ENCODE peak calls at places on chromosomes 16 and 17, in eight cellular contexts. U is left lung; S is CD8-positive, alpha-beta T cell; I is mesendoderm; D is thyroid gland; O is upper lobe of right lung; J is A549; R is CD4-positive, CD25-positive, alpha-beta regulatory T cell. Y is an unnamed sample.

GRCh38 chr17:40442392-40443195 is 656 bp upstream of the IGFBP4 start:
- DNase-seq in J (peak; percentile 82), R (no peak), D (peak; percentile 41), S (no peak), U (no peak), I (peak; percentile 55), O (peak; percentile 75), Y (no peak)

GRCh38 chr16:21708533-21709115 is 44.9 kb downstream of the OTOA start:
- DNase-seq in I (peak; percentile 59), O (peak; percentile 67), R (peak; percentile 80), J (peak; percentile 73), S (peak; percentile 90), U (peak; percentile 61), D (peak; percentile 77), Y (peak; percentile 74)

GRCh38 chr17:68623811-68624210 is 22.6 kb upstream of the FAM20A start:
- DNase-seq in S (no peak), U (no peak), J (no peak), D (no peak), R (no peak), I (no peak), O (no peak), Y (no peak)

GRCh38 chr17:40480501-40481003 is 20.9 kb downstream of the TNS4 start:
- DNase-seq in J (peak; percentile 59), U (no peak), I (peak; percentile 90), S (peak; percentile 82), R (peak; percentile 92), D (no peak), O (no peak), Y (peak; percentile 40)

GRCh38 chr17:40440166-40440565 is 3.1 kb upstream of the IGFBP4 start:
- DNase-seq in J (no peak), S (no peak), D (no peak), O (no peak), I (no peak), U (no peak), R (no peak), Y (no peak)

GRCh38 chr17:5237541-5238016 is 2.9 kb upstream of the SCIMP start:
- DNase-seq in R (no peak), O (peak; percentile 69), D (peak; percentile 50), J (peak; percentile 77), U (peak; percentile 67), I (peak; percentile 88), S (peak; percentile 35), Y (peak; percentile 59)

GRCh38 chr17:10099051-10099571 is 99.3 kb downstream of the GAS7 start:
- DNase-seq in O (no peak), I (no peak), J (no peak), R (no peak), S (no peak), U (no peak), D (no peak), Y (no peak)

GRCh38 chr16:81940781-81941560 is 70.3 kb downstream of the SDR42E1 start:
- DNase-seq in U (no peak), I (peak; percentile 63), D (no peak), R (no peak), S (no peak), O (no peak), J (peak; percentile 57), Y (peak; percentile 60)

GRCh38 chr16:64695684-64696083 is 426.2 kb downstream of the CDH11 start:
- DNase-seq in R (no peak), O (no peak), D (no peak), I (no peak), J (no peak), S (no peak), U (no peak), Y (no peak)

GRCh38 chr16:56848955-56849689 is 15.9 kb upstream of the SLC12A3 start:
- DNase-seq in J (no peak), U (no peak), O (peak; percentile 49), R (no peak), D (peak; percentile 81), I (no peak), S (no peak), Y (no peak)

GRCh38 chr17:29624586-29624985 is 1.9 kb upstream of the CORO6 start:
- DNase-seq in O (no peak), R (no peak), J (no peak), I (no peak), D (no peak), S (no peak), U (no peak), Y (no peak)

GRCh38 chr16:71834291-71834690 is 11.5 kb upstream of the ATXN1L start:
- DNase-seq in S (no peak), J (no peak), U (no peak), R (no peak), O (no peak), D (no peak), I (no peak), Y (no peak)

GRCh38 chr16:67750466-67750865 is 31.4 kb upstream of the GFOD2 start:
- DNase-seq in J (no peak), D (no peak), U (no peak), R (no peak), I (no peak), O (no peak), S (no peak), Y (no peak)

GRCh38 chr17:65522751-65523404 is 38.6 kb downstream of the AXIN2 start:
- DNase-seq in J (no peak), D (no peak), S (no peak), O (no peak), U (no peak), R (no peak), I (peak; percentile 24), Y (no peak)

DNA sequence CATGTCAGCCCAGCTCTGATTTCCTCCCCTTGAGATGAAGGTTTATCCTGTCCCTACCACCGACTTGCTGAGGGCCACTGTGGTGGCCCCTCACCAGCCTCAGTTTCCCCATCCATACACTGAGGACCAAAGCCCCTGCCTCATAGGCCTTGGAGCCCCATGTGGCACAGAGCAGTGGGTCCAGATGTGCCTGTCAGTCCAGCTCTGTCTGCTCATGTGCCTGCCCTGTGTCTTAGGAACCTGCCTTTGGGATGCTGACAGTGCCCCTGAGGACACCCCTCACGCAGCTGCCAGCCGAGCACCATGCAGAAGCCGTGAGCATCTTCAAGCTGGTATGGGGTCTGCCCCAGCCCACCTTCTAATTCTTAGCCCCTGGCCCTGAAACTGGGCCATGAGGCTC is 35.7 kb downstream of the MYO15A start:
- DNase-seq in I (no peak), U (no peak), O (no peak), S (no peak), R (no peak), J (no peak), D (no peak), Y (no peak)
- H3K4me1 ChIP-seq in I (no peaks in the 10 kb centered on the region), U (no peaks in the 10 kb centered on the region), O (no peaks in the 10 kb centered on the region), S (peaks cover 9% of the 10 kb centered on the region), R (no peaks in the 10 kb centered on the region), J (no peaks in the 10 kb centered on the region), D (no peaks in the 10 kb centered on the region), Y (no peaks in the 10 kb centered on the region)

DNA sequence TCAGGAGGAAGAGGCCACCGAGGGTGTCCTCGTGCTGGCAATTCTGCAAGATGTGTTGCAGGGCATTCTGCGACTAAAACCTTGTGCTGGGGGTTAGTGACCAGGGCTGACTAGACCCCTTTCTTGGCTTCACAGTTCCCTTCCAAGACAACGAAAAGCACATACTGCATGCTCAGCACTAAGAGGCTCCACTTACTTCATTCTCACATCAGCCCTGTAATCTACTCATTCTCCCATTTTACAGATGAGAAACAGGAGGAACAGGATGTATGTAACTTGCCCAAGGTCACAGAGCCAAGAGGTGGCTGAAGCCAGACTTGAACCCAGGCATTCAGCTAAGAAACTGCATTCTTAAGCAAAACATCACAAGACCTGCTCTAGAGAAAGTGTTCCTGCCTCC is 5.3 kb upstream of the PHOSPHO1 start:
- DNase-seq in O (no peak), J (no peak), D (no peak), S (no peak), U (no peak), I (no peak), R (no peak), Y (no peak)
- H3K4me3 ChIP-seq in O (no peak overlapping the region), J (no peak overlapping the region), D (no peak overlapping the region), S (no peak overlapping the region), U (no peak overlapping the region), I (no peak overlapping the region), R (no peak overlapping the region), Y (no peak overlapping the region)

DNA sequence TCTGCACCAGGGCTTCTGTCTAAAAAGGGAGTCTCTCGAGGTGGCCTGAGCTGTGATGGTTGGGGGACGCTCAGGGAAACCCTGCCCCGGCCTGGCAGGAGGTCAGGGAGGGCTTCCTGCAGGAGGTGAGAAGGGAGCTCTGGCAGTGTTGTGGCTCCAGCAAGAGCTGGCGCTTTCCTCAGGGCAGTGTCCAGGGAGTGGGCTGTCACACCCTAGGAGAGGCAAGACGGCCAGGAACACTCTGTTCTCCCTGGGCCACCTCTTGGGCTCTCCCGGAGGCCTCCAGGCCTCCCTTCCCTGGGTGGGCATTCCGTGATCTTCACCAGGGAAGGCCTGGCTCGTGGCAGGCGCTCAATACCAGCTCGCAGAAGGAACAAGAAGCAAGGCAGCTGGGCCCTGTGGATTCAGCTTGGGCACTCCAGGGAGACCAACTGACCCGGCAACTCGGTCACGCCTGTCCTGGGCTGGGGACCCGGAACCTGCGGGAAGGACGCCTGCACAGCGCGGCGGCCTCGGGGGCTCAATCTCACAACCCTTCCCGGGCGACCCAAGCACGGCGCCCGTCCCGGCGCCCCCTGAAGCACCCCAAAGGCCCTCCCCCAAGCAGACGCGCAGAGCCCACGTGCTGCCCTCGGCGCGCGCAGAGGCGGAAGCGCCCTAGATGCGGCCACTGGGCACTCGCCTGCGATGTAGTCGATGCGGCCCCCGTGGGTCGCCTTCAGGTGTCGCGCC is 694 bp downstream of the APRT start:
- DNase-seq in R (peak; percentile 68), J (peak; percentile 41), U (peak; percentile 83), O (peak; percentile 92), D (peak; percentile 83), S (peak; percentile 69), I (peak; percentile 57), Y (peak; percentile 79)
- H3K4me1 ChIP-seq in R (peaks cover 36% of the 10 kb centered on the region), J (peaks cover 21% of the 10 kb centered on the region), U (peaks cover 36% of the 10 kb centered on the region), O (peaks cover 23% of the 10 kb centered on the region), D (peaks cover 19% of the 10 kb centered on the region), S (peaks cover 21% of the 10 kb centered on the region), I (no peaks in the 10 kb centered on the region), Y (no peaks in the 10 kb centered on the region)

GRCh38 chr17:7352910-7353635 is 1.1 kb downstream of the KCTD11 start:
- DNase-seq in R (no peak), O (peak; percentile 70), D (no peak), J (no peak), U (no peak), I (no peak), S (no peak), Y (no peak)

GRCh38 chr17:7356072-7356549 is 1.2 kb downstream of the TMEM95 start:
- DNase-seq in O (peak; percentile 94), R (peak; percentile 83), U (peak; percentile 85), D (peak; percentile 83), S (peak; percentile 86), I (peak; percentile 91), J (peak; percentile 89), Y (peak; percentile 84)

GRCh38 chr17:7352559-7352889 is 562 bp downstream of the KCTD11 start:
- DNase-seq in J (no peak), S (no peak), D (no peak), I (no peak), O (no peak), R (no peak), U (no peak), Y (no peak)

GRCh38 chr17:7355053-7355452 is at the start of gene TMEM95:
- DNase-seq in O (peak; percentile 67), S (no peak), U (no peak), R (no peak), I (no peak), J (no peak), D (peak; percentile 52), Y (no peak)

DNA sequence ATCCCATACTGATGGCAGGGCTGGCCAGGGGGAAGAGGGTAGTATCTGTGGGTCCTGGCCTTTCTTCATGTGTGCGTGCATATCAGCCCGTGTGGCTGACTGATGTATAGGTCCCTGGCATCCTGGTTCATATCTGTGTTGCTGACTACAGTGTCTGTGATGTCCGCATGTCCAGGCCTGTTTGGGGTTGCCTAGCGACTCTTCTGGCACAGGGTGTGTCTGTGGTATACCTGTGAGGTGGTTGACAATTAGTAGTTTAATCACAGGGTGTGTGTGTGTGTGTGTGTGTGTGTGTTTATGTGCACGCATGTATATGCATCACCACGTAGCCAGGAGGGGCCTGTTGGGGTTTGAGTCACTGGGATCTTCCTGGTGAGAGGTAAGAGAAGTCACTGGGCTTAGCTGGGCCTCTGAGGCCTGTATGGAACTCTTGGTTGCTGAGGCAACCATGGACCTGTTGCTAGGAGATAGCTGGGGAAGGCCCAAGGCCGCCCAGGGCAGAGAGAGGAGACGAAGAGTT is 634 bp upstream of the TMEM95 start:
- DNase-seq in D (no peak), J (no peak), R (no peak), I (peak; percentile 52), U (no peak), S (no peak), O (no peak), Y (no peak)
- H3K4me3 ChIP-seq in D (no peak overlapping the region), J (no peak overlapping the region), R (no peak overlapping the region), I (no peak overlapping the region), U (no peak overlapping the region), S (no peak overlapping the region), O (no peak overlapping the region), Y (no peak overlapping the region)